ENCODE peak calls at places on chromosomes 5 and 9, in six cellular contexts. One of them, this sample, is unnamed.

GRCh38 chr9:111937301-111937700 is 40.7 kb downstream of the UGCG start:
- DNase-seq in neuronal stem cell: no peak
- DNase-seq in H9: no peak
- DNase-seq in hepatocyte: no peak
- DNase-seq in fibroblast of lung: no peak
- DNase-seq in astrocyte: no peak
- DNase-seq in this sample: no peak

GRCh38 chr9:137305060-137305787 is 3.2 kb upstream of the NRARP start:
- DNase-seq in hepatocyte: peak
- DNase-seq in astrocyte: peak
- DNase-seq in fibroblast of lung: peak
- DNase-seq in neuronal stem cell: peak
- DNase-seq in H9: peak
- DNase-seq in this sample: peak

GRCh38 chr9:135898634-135899407 is 8.5 kb downstream of the CAMSAP1 start:
- DNase-seq in neuronal stem cell: no peak
- DNase-seq in fibroblast of lung: peak
- DNase-seq in astrocyte: peak
- DNase-seq in H9: no peak
- DNase-seq in hepatocyte: no peak
- DNase-seq in this sample: peak

GRCh38 chr5:126454081-126454480 is 30.9 kb downstream of the GRAMD2B start:
- DNase-seq in H9: no peak
- DNase-seq in fibroblast of lung: no peak
- DNase-seq in hepatocyte: no peak
- DNase-seq in astrocyte: no peak
- DNase-seq in neuronal stem cell: no peak
- DNase-seq in this sample: no peak

GRCh38 chr5:176360894-176361436 is 599 bp downstream of the KIAA1191 start:
- DNase-seq in astrocyte: no peak
- DNase-seq in neuronal stem cell: peak
- DNase-seq in H9: no peak
- DNase-seq in fibroblast of lung: no peak
- DNase-seq in hepatocyte: peak
- DNase-seq in this sample: peak

GRCh38 chr9:112905084-112905483 is 14.4 kb upstream of the SLC46A2 start:
- DNase-seq in fibroblast of lung: no peak
- DNase-seq in astrocyte: no peak
- DNase-seq in H9: no peak
- DNase-seq in neuronal stem cell: no peak
- DNase-seq in hepatocyte: peak
- DNase-seq in this sample: no peak

GRCh38 chr5:174752121-174752520 is 27.7 kb downstream of the MSX2 start:
- DNase-seq in hepatocyte: no peak
- DNase-seq in neuronal stem cell: no peak
- DNase-seq in H9: no peak
- DNase-seq in astrocyte: no peak
- DNase-seq in fibroblast of lung: no peak
- DNase-seq in this sample: no peak

GRCh38 chr9:117945286-117945685 is 241.1 kb downstream of the TLR4 start:
- DNase-seq in neuronal stem cell: no peak
- DNase-seq in H9: no peak
- DNase-seq in fibroblast of lung: no peak
- DNase-seq in astrocyte: no peak
- DNase-seq in hepatocyte: no peak
- DNase-seq in this sample: no peak

GRCh38 chr5:96322865-96323264 is 110.2 kb downstream of the PCSK1 start:
- DNase-seq in astrocyte: no peak
- DNase-seq in hepatocyte: no peak
- DNase-seq in H9: no peak
- DNase-seq in neuronal stem cell: no peak
- DNase-seq in fibroblast of lung: no peak
- DNase-seq in this sample: no peak

GRCh38 chr5:129116797-129117196 is 22.2 kb downstream of the ISOC1 start:
- DNase-seq in neuronal stem cell: no peak
- DNase-seq in hepatocyte: no peak
- DNase-seq in H9: no peak
- DNase-seq in fibroblast of lung: no peak
- DNase-seq in astrocyte: no peak
- DNase-seq in this sample: no peak

GRCh38 chr9:132048191-132048590 is 31.5 kb downstream of the MED27 start:
- DNase-seq in fibroblast of lung: no peak
- DNase-seq in hepatocyte: no peak
- DNase-seq in astrocyte: peak
- DNase-seq in neuronal stem cell: no peak
- DNase-seq in H9: no peak
- DNase-seq in this sample: no peak

GRCh38 chr5:174159327-174160247 is 114.1 kb downstream of the NSG2 start:
- DNase-seq in fibroblast of lung: peak
- DNase-seq in H9: no peak
- DNase-seq in astrocyte: peak
- DNase-seq in neuronal stem cell: no peak
- DNase-seq in hepatocyte: no peak
- DNase-seq in this sample: peak

GRCh38 chr5:178333821-178334481 is 101.3 kb upstream of the PHYKPL start:
- DNase-seq in hepatocyte: no peak
- DNase-seq in H9: no peak
- DNase-seq in fibroblast of lung: no peak
- DNase-seq in astrocyte: no peak
- DNase-seq in neuronal stem cell: no peak
- DNase-seq in this sample: no peak

DNA sequence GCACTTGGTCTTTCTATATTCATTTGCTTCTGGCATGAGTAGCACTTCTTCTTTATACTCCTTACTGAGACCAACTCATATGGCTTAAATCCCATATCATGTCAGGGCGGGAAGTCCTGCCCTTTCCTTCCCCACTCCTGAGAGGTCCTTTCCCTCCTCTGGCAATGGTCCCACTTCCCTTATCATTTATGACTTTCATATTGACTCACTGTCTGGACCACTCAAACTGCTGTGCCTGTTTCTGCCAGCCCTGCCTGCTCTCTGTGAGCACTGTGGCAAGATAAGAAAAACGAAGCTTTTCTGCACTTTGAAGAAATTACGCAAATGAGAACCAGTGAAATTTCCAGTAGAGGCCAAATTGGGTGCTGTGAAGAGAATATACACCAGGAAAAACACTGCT is 58.1 kb downstream of the ZNF474 start:
- DNase-seq in hepatocyte: peak
- DNase-seq in astrocyte: no peak
- DNase-seq in fibroblast of lung: no peak
- DNase-seq in neuronal stem cell: no peak
- DNase-seq in H9: no peak
- DNase-seq in this sample: no peak
- H2AFZ ChIP-seq in hepatocyte: no peak
- H2AFZ ChIP-seq in astrocyte: no peak
- H2AFZ ChIP-seq in fibroblast of lung: no peak
- H2AFZ ChIP-seq in neuronal stem cell: no peak
- H2AFZ ChIP-seq in H9: no peak
- H2AFZ ChIP-seq in this sample: no peak

GRCh38 chr9:22919423-22919822 is 472.8 kb downstream of the DMRTA1 start:
- DNase-seq in neuronal stem cell: no peak
- DNase-seq in astrocyte: no peak
- DNase-seq in hepatocyte: no peak
- DNase-seq in fibroblast of lung: no peak
- DNase-seq in H9: no peak
- DNase-seq in this sample: no peak

GRCh38 chr9:22921742-22922141 is 475.1 kb downstream of the DMRTA1 start:
- DNase-seq in hepatocyte: no peak
- DNase-seq in astrocyte: no peak
- DNase-seq in H9: no peak
- DNase-seq in neuronal stem cell: no peak
- DNase-seq in fibroblast of lung: no peak
- DNase-seq in this sample: no peak

DNA sequence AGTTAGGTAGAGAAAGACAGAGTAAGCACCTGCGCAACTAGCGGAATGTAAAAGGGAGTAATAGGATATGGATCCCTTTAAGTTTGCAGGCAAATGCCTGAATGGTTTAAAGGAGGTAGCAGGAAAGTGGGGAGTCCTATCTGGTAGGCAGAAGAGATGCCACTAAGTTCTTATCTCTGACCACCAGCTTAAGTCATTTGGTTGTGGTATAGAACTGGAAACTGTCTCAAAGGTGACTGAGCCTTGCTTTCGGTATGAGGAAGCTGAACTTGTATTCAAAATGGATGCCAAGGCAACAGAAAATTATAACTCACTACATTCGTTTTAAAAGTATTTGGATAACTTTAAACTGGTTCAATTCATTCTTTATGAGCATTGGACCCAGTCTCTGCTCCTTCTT is 475.6 kb downstream of the DMRTA1 start:
- DNase-seq in H9: no peak
- DNase-seq in fibroblast of lung: no peak
- DNase-seq in astrocyte: no peak
- DNase-seq in neuronal stem cell: no peak
- DNase-seq in hepatocyte: no peak
- DNase-seq in this sample: no peak
- H2AFZ ChIP-seq in H9: no peak
- H2AFZ ChIP-seq in fibroblast of lung: no peak
- H2AFZ ChIP-seq in astrocyte: no peak
- H2AFZ ChIP-seq in neuronal stem cell: no peak
- H2AFZ ChIP-seq in hepatocyte: no peak
- H2AFZ ChIP-seq in this sample: no peak

GRCh38 chr9:107127608-107128007 is 155.5 kb upstream of the RAD23B start:
- DNase-seq in astrocyte: no peak
- DNase-seq in fibroblast of lung: no peak
- DNase-seq in H9: no peak
- DNase-seq in hepatocyte: no peak
- DNase-seq in neuronal stem cell: no peak
- DNase-seq in this sample: no peak

GRCh38 chr9:107136296-107136695 is 146.8 kb upstream of the RAD23B start:
- DNase-seq in neuronal stem cell: no peak
- DNase-seq in H9: no peak
- DNase-seq in fibroblast of lung: no peak
- DNase-seq in astrocyte: no peak
- DNase-seq in hepatocyte: no peak
- DNase-seq in this sample: no peak

DNA sequence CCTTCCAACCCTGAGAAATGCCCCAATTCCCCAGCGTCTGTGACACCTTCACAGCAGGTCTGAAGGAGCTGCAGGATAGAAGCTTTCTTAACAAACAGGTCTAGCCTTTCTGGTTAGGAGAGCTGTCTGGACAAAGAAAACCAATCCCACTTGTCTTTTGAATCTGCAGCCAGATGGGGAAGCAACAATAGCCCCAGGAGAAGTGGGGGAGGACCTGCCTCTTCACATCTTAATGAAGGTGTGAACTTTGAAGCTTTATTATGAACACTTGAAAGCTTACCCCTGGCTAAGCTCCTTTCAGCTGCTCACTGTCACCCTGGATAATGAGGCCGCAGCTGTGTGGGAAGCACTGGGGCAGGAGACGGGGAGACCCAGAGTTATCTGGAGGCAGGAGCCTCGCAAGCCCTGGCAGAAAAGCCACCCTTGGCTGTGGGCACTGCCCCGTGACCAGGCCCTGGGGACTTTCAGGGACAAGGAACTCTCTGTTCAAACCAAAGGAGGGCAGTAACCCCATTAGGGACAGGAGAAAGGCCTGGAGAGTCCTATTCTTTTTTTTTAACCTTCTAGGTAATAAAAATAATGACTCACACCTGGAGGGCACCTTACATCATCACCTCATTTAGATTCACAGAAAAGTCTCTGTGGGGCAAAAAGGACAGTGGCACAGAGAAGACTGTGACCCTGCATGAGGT is 151.8 kb upstream of the RAD23B start:
- DNase-seq in astrocyte: no peak
- DNase-seq in H9: peak
- DNase-seq in hepatocyte: peak
- DNase-seq in fibroblast of lung: no peak
- DNase-seq in neuronal stem cell: peak
- DNase-seq in this sample: no peak
- H2AFZ ChIP-seq in astrocyte: no peak
- H2AFZ ChIP-seq in H9: no peak
- H2AFZ ChIP-seq in hepatocyte: no peak
- H2AFZ ChIP-seq in fibroblast of lung: no peak
- H2AFZ ChIP-seq in neuronal stem cell: peak
- H2AFZ ChIP-seq in this sample: no peak

DNA sequence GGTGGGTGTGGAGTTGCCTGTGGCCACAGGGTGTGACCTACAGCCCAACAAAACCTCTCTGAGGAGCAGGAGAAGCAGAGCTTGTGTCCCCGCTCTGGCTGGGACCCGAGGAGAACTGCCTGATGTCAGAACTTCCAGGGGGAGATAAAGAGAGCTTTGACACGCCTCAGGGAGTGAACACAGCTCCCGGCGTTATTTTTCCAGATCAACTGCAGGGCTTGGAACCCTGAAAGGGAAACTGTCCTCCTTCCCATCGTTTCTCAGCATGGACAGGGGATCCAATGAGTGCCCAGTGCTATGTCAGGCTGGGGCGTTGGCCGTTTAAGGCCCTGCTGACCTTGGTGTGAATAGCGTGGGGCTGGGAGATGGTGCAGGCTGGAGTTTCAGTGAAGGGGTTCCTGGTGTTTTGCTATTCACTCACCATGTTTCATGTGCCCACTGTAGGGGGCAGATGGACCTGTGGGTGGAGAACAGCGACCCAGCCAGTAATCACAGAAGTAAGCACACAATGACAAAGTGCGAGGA is 22.0 kb downstream of the GADD45G start:
- DNase-seq in astrocyte: no peak
- DNase-seq in fibroblast of lung: no peak
- DNase-seq in H9: no peak
- DNase-seq in neuronal stem cell: no peak
- DNase-seq in hepatocyte: no peak
- DNase-seq in this sample: no peak
- H2AFZ ChIP-seq in astrocyte: no peak
- H2AFZ ChIP-seq in fibroblast of lung: no peak
- H2AFZ ChIP-seq in H9: no peak
- H2AFZ ChIP-seq in neuronal stem cell: no peak
- H2AFZ ChIP-seq in hepatocyte: no peak
- H2AFZ ChIP-seq in this sample: no peak

This sample was measured in GM23248.